ENCODE peak calls at places on chromosomes 16 and 17, in six cellular contexts. P is activated T-helper 1 cell treated with anti-CD3 and anti-CD28 coated beads, Interleukin-12 subunit alpha, Interleukin-12 subunit beta, Interleukin-2, Interleukin-4 antibody, amounts not matched to agents 30 ng/mL and 10 ng/mL and 1 ng/mL, durations not matched to agents 14 hours and 24 hours and 36 hours; X is OCI-LY7; N is mucosa of descending colon; S is EL; I is RPMI8226. E is an unnamed sample.

GRCh38 chr16:3401719-3402397 is 843 bp downstream of the ZNF174 start:
- DNase-seq in I (peak; percentile 21), N (no peak), P (no peak), S (peak; percentile 9), X (peak; percentile 23), E (peak; percentile 15)

GRCh38 chr16:87534030-87534653 is 41.3 kb upstream of the ZCCHC14 start:
- DNase-seq in I (no peak), X (no peak), P (no peak), N (no peak), S (no peak), E (no peak)

GRCh38 chr16:86827521-86827920 is 249.2 kb downstream of the FOXL1 start:
- DNase-seq in P (no peak), I (peak; percentile 16), N (no peak), S (no peak), X (no peak), E (no peak)

GRCh38 chr17:30450125-30451027 is 26.8 kb upstream of the GOSR1 start:
- DNase-seq in N (no peak), P (no peak), S (peak; percentile 64), I (no peak), X (no peak), E (peak; percentile 35)

GRCh38 chr16:66150691-66151090 is 215.8 kb upstream of the CDH5 start:
- DNase-seq in X (no peak), I (peak; percentile 18), P (no peak), N (no peak), S (peak; percentile 25), E (peak; percentile 8)

GRCh38 chr17:83200231-83200699 is 120.9 kb downstream of the METRNL start:
- DNase-seq in P (peak; percentile 68), I (peak; percentile 92), S (peak; percentile 71), N (peak; percentile 77), X (no peak), E (peak; percentile 39)

GRCh38 chr16:21684199-21684598 is 20.4 kb downstream of the OTOA start:
- DNase-seq in S (no peak), I (peak; percentile 67), N (no peak), X (peak; percentile 32), P (no peak), E (peak; percentile 26)

GRCh38 chr16:55480228-55480655 is 1.2 kb downstream of the MMP2 start:
- DNase-seq in S (peak; percentile 91), I (no peak), P (no peak), X (no peak), N (peak; percentile 81), E (peak; percentile 85)

GRCh38 chr16:12255919-12256665 is 279.6 kb downstream of the SNX29 start:
- DNase-seq in P (no peak), X (peak; percentile 93), N (no peak), S (no peak), I (peak; percentile 32), E (peak; percentile 30)

GRCh38 chr16:19389246-19389645 is 28.4 kb upstream of the TMC5 start:
- DNase-seq in N (peak; percentile 76), I (peak; percentile 83), S (peak; percentile 34), X (peak; percentile 60), P (peak; percentile 17), E (peak; percentile 21)

GRCh38 chr17:68356520-68356919 is 65.2 kb downstream of the ARSG start:
- DNase-seq in N (no peak), P (peak; percentile 75), X (no peak), S (no peak), I (no peak), E (no peak)

GRCh38 chr17:68564415-68565111 is 36.6 kb downstream of the FAM20A start:
- DNase-seq in I (no peak), S (no peak), N (no peak), P (no peak), X (no peak), E (no peak)

GRCh38 chr17:44628234-44629188 is 27.8 kb upstream of the MEIOC start:
- DNase-seq in P (no peak), X (peak; percentile 82), I (no peak), S (no peak), N (peak; percentile 54), E (no peak)

GRCh38 chr16:50665128-50665878 is 15.8 kb downstream of the SNX20 start:
- DNase-seq in S (peak; percentile 72), P (peak; percentile 76), N (peak; percentile 75), X (peak; percentile 54), I (peak; percentile 81), E (peak; percentile 64)

GRCh38 chr16:997440-998051 is 16.0 kb downstream of the SOX8 start:
- DNase-seq in X (no peak), S (peak; percentile 73), N (no peak), I (peak; percentile 61), P (no peak), E (peak; percentile 26)